ENCODE peak calls at places on chromosomes 1 and 21, in five cellular contexts. K, U, L, F and X are unnamed samples.
A peak's percentile ranks its signal among the peaks of the same experiment; 100 is the strongest.

GRCh38 chr1:67250051-67250653 is 57.5 kb upstream of the IL12RB2 start:
- DNase-seq in K (no peak), U (no peak), L (peak; percentile 14), F (no peak), X (no peak)

GRCh38 chr1:41670558-41670957 is 186.1 kb upstream of the EDN2 start:
- DNase-seq in K (no peak), U (no peak), L (no peak), F (no peak), X (no peak)

GRCh38 chr1:14765773-14766172 is 167.3 kb downstream of the KAZN start:
- DNase-seq in K (no peak), U (no peak), L (no peak), F (no peak), X (no peak)

GRCh38 chr1:171911506-171911905 is 70.2 kb downstream of the DNM3 start:
- DNase-seq in K (peak; percentile 14), U (no peak), L (peak; percentile 30), F (no peak), X (no peak)

GRCh38 chr1:42777860-42778259 is 6.9 kb upstream of the TMEM269 start:
- DNase-seq in K (peak; percentile 47), U (peak; percentile 53), L (peak; percentile 59), F (no peak), X (no peak)

GRCh38 chr21:46214478-46215340 is 13.9 kb downstream of the LSS start:
- DNase-seq in K (no peak), U (no peak), L (no peak), F (peak; percentile 28), X (no peak)

GRCh38 chr21:15212214-15212613 is 147.4 kb upstream of the NRIP1 start:
- DNase-seq in K (no peak), U (no peak), L (no peak), F (no peak), X (no peak)

GRCh38 chr1:44030606-44031050 is 634 bp downstream of the SLC6A9 start:
- DNase-seq in K (peak; percentile 81), U (peak; percentile 62), L (peak; percentile 51), F (no peak), X (no peak)

GRCh38 chr1:38740543-38740942 is 119.0 kb downstream of the RRAGC start:
- DNase-seq in K (peak; percentile 22), U (no peak), L (no peak), F (no peak), X (no peak)

GRCh38 chr1:147509786-147510360 is 31.4 kb upstream of the BCL9 start:
- DNase-seq in K (no peak), U (no peak), L (no peak), F (no peak), X (no peak)

GRCh38 chr1:233172201-233172600 is 123.3 kb downstream of the PCNX2 start:
- DNase-seq in K (no peak), U (peak; percentile 7), L (peak; percentile 75), F (no peak), X (no peak)

GRCh38 chr1:3664700-3665375 is 12.5 kb downstream of the TP73 start:
- DNase-seq in K (no peak), U (no peak), L (no peak), F (no peak), X (no peak)

GRCh38 chr1:2097386-2098300 is 47.4 kb downstream of the PRKCZ start:
- DNase-seq in K (peak; percentile 67), U (no peak), L (no peak), F (no peak), X (no peak)

GRCh38 chr21:45937721-45938452 is 43.7 kb upstream of the COL6A1 start:
- DNase-seq in K (no peak), U (no peak), L (no peak), F (no peak), X (no peak)

GRCh38 chr21:32143222-32143939 is 135.5 kb downstream of the MIS18A start:
- DNase-seq in K (peak; percentile 56), U (no peak), L (no peak), F (no peak), X (peak; percentile 5)

GRCh38 chr1:15381805-15382204 is 27.9 kb upstream of the EFHD2 start:
- DNase-seq in K (no peak), U (no peak), L (no peak), F (no peak), X (no peak)

GRCh38 chr1:88800382-88801051 is 90.8 kb downstream of the GTF2B start:
- DNase-seq in K (peak; percentile 45), U (peak; percentile 69), L (peak; percentile 72), F (no peak), X (no peak)

GRCh38 chr21:44304041-44304738 is 4.3 kb downstream of the PFKL start:
- DNase-seq in K (no peak), U (no peak), L (no peak), F (no peak), X (no peak)

GRCh38 chr1:186882372-186883134 is 53.8 kb downstream of the PLA2G4A start:
- DNase-seq in K (no peak), U (no peak), L (no peak), F (no peak), X (no peak)

GRCh38 chr1:70044832-70045231 is 160.5 kb downstream of the LRRC40 start:
- DNase-seq in K (no peak), U (no peak), L (peak; percentile 35), F (no peak), X (no peak)

GRCh38 chr1:160841079-160841478 is 21.6 kb downstream of the CD244 start:
- DNase-seq in K (no peak), U (no peak), L (no peak), F (no peak), X (no peak)
- H3K4me1 ChIP-seq in K (peaks cover 5% of the 10 kb centered on the region), U (peaks cover 34% of the 10 kb centered on the region), L (no peaks in the 10 kb centered on the region), F (peaks cover 14% of the 10 kb centered on the region), X (no peaks in the 10 kb centered on the region)

GRCh38 chr1:30755334-30755733 is 2.2 kb downstream of the LAPTM5 start:
- DNase-seq in K (no peak), U (no peak), L (no peak), F (no peak), X (no peak)

GRCh38 chr1:30755746-30756145 is 1.8 kb downstream of the LAPTM5 start:
- DNase-seq in K (no peak), U (no peak), L (no peak), F (no peak), X (no peak)

GRCh38 chr1:30757196-30757949 is at the start of gene LAPTM5:
- DNase-seq in K (no peak), U (peak; percentile 72), L (no peak), F (no peak), X (no peak)

GRCh38 chr1:30756545-30757195 is 904 bp downstream of the LAPTM5 start:
- DNase-seq in K (no peak), U (peak; percentile 84), L (no peak), F (no peak), X (no peak)

GRCh38 chr1:30756206-30756544 is 1.4 kb downstream of the LAPTM5 start:
- DNase-seq in K (no peak), U (no peak), L (no peak), F (no peak), X (no peak)
- H3K4me1 ChIP-seq in K (no peaks in the 10 kb centered on the region), U (peaks cover 99% of the 10 kb centered on the region), L (peaks cover under 1% of the 10 kb centered on the region), F (peaks cover under 1% of the 10 kb centered on the region), X (peaks cover 2% of the 10 kb centered on the region)

DNA sequence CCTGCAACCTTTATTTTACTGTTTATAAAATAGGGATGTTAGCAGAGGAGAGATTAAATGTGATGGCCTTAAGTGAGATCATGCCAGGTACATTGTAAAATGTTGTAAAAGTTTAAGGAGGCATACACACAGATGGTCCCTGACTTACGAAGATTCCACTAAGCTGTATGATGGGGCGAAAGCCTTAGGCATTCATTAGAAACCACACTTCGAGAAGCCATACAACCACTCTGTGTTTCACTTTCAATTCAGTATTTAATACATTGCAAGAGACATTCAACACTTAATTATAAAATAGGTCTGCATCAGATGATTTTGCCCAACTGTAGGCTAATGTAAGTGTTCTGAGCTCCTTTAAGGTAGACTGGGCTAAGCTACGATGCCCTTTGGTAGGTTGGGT is 3.7 kb downstream of the SMPDL3B start:
- DNase-seq in K (no peak), U (no peak), L (no peak), F (no peak), X (no peak)
- H3K4me1 ChIP-seq in K (no peaks in the 10 kb centered on the region), U (peaks cover 23% of the 10 kb centered on the region), L (peaks cover 4% of the 10 kb centered on the region), F (no peaks in the 10 kb centered on the region), X (peaks cover 5% of the 10 kb centered on the region)

GRCh38 chr1:109931189-109931672 is 20.6 kb downstream of the CSF1 start:
- DNase-seq in K (peak; percentile 72), U (no peak), L (no peak), F (no peak), X (peak; percentile 64)
- H3K4me1 ChIP-seq in K (peaks cover 40% of the 10 kb centered on the region), U (no peaks in the 10 kb centered on the region), L (no peaks in the 10 kb centered on the region), F (peaks cover 71% of the 10 kb centered on the region), X (peaks cover 4% of the 10 kb centered on the region)

GRCh38 chr1:119651133-119651532 is 3.1 kb upstream of the ZNF697 start:
- DNase-seq in K (no peak), U (no peak), L (no peak), F (no peak), X (no peak)

GRCh38 chr1:119647734-119648619 is at the start of gene ZNF697:
- DNase-seq in K (peak; percentile 95), U (peak; percentile 34), L (peak; percentile 96), F (peak; percentile 98), X (no peak)

GRCh38 chr1:119648620-119649004 is 546 bp upstream of the ZNF697 start:
- DNase-seq in K (no peak), U (no peak), L (no peak), F (no peak), X (no peak)

GRCh38 chr1:119647228-119647733 is 785 bp downstream of the ZNF697 start:
- DNase-seq in K (no peak), U (no peak), L (no peak), F (no peak), X (no peak)

DNA sequence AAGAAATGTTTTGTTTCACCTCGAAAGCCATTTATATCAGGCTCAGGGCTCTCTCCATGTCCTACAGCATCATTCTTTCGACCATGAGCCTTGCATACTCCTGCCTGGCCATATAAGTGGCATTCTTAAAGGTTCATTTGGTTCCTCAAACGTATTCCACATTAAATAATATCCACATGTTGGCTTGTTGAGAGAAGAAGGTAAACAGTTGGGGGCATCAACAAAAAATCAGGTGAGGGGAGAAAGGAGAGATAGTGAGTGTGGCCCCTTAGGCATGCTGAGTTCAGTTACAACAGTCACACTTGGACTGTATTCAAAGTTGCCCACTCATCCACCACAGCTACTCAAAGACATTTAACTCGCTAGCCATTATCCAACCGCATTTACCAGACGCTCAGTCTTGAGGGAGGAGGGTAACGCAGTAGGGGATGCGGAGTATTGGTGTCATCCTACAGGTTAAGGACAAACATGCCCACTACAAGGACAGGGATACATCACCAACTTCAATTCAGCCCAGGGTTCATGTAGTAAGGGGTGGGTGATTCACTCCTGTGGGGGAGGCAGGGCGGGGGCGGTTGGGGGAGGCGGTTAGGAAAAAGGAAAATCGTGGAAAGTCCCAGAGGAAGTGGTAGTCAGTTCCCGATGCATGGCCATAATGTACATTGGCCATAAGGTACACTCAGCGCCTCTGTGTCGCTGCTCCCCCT is 1.4 kb downstream of the ZNF697 start:
- DNase-seq in K (peak; percentile 43), U (no peak), L (no peak), F (no peak), X (no peak)
- H3K4me1 ChIP-seq in K (peaks cover 8% of the 10 kb centered on the region), U (peaks cover 13% of the 10 kb centered on the region), L (peaks cover 8% of the 10 kb centered on the region), F (peaks cover 8% of the 10 kb centered on the region), X (peaks cover 6% of the 10 kb centered on the region)